ENCODE peak calls at places on chromosome 11, in nine cellular contexts. One of them, this sample, is unnamed.

GRCh38 chr11:11977206-11977938 is 31.1 kb downstream of the DKK3 start:
- DNase-seq in IMR-90: peak; percentile 96
- DNase-seq in tibial nerve: peak; percentile 60
- DNase-seq in transverse colon: peak; percentile 63
- DNase-seq in spleen: no peak
- DNase-seq in body of pancreas: peak; percentile 49
- DNase-seq in testis: peak; percentile 78
- DNase-seq in HCT116: peak; percentile 45
- DNase-seq in Peyer's patch: no peak
- DNase-seq in this sample: no peak

GRCh38 chr11:96925862-96926261 is 536.0 kb downstream of the JRKL start:
- DNase-seq in IMR-90: no peak
- DNase-seq in tibial nerve: no peak
- DNase-seq in transverse colon: no peak
- DNase-seq in spleen: no peak
- DNase-seq in body of pancreas: no peak
- DNase-seq in testis: no peak
- DNase-seq in HCT116: no peak
- DNase-seq in Peyer's patch: no peak
- DNase-seq in this sample: no peak

GRCh38 chr11:122375687-122376399 is 259.8 kb upstream of the BLID start:
- DNase-seq in IMR-90: peak; percentile 75
- DNase-seq in tibial nerve: no peak
- DNase-seq in transverse colon: no peak
- DNase-seq in spleen: no peak
- DNase-seq in body of pancreas: no peak
- DNase-seq in testis: no peak
- DNase-seq in HCT116: peak; percentile 54
- DNase-seq in Peyer's patch: no peak
- DNase-seq in this sample: no peak

GRCh38 chr11:132211479-132211878 is 841.1 kb downstream of the NTM start:
- DNase-seq in IMR-90: no peak
- DNase-seq in tibial nerve: no peak
- DNase-seq in transverse colon: no peak
- DNase-seq in spleen: no peak
- DNase-seq in body of pancreas: no peak
- DNase-seq in testis: no peak
- DNase-seq in HCT116: no peak
- DNase-seq in Peyer's patch: no peak
- DNase-seq in this sample: no peak

GRCh38 chr11:125382211-125382807 is 113.8 kb downstream of the FEZ1 start:
- DNase-seq in IMR-90: no peak
- DNase-seq in tibial nerve: no peak
- DNase-seq in transverse colon: no peak
- DNase-seq in spleen: peak; percentile 50
- DNase-seq in body of pancreas: no peak
- DNase-seq in testis: no peak
- DNase-seq in HCT116: no peak
- DNase-seq in Peyer's patch: no peak
- DNase-seq in this sample: no peak

GRCh38 chr11:27868226-27868625 is 168.0 kb upstream of the BDNF start:
- DNase-seq in IMR-90: no peak
- DNase-seq in tibial nerve: no peak
- DNase-seq in transverse colon: no peak
- DNase-seq in spleen: no peak
- DNase-seq in body of pancreas: no peak
- DNase-seq in testis: no peak
- DNase-seq in HCT116: no peak
- DNase-seq in Peyer's patch: no peak
- DNase-seq in this sample: no peak

GRCh38 chr11:102010776-102011500 is 36.3 kb upstream of the CFAP300 start:
- DNase-seq in IMR-90: peak; percentile 82
- DNase-seq in tibial nerve: peak; percentile 33
- DNase-seq in transverse colon: peak; percentile 79
- DNase-seq in spleen: no peak
- DNase-seq in body of pancreas: peak; percentile 7
- DNase-seq in testis: peak; percentile 48
- DNase-seq in HCT116: peak; percentile 73
- DNase-seq in Peyer's patch: peak; percentile 85
- DNase-seq in this sample: no peak

GRCh38 chr11:33324211-33324985 is 67.2 kb downstream of the HIPK3 start:
- DNase-seq in IMR-90: no peak
- DNase-seq in tibial nerve: no peak
- DNase-seq in transverse colon: no peak
- DNase-seq in spleen: no peak
- DNase-seq in body of pancreas: no peak
- DNase-seq in testis: no peak
- DNase-seq in HCT116: no peak
- DNase-seq in Peyer's patch: no peak
- DNase-seq in this sample: peak; percentile 8

GRCh38 chr11:100727410-100727809 is 40.3 kb downstream of the ARHGAP42 start:
- DNase-seq in IMR-90: no peak
- DNase-seq in tibial nerve: no peak
- DNase-seq in transverse colon: no peak
- DNase-seq in spleen: no peak
- DNase-seq in body of pancreas: no peak
- DNase-seq in testis: no peak
- DNase-seq in HCT116: no peak
- DNase-seq in Peyer's patch: no peak
- DNase-seq in this sample: no peak

GRCh38 chr11:47234669-47235075 is 13.9 kb downstream of the ACP2 start:
- DNase-seq in IMR-90: peak; percentile 13
- DNase-seq in tibial nerve: no peak
- DNase-seq in transverse colon: peak; percentile 65
- DNase-seq in spleen: no peak
- DNase-seq in body of pancreas: peak; percentile 89
- DNase-seq in testis: no peak
- DNase-seq in HCT116: no peak
- DNase-seq in Peyer's patch: peak; percentile 54
- DNase-seq in this sample: no peak

GRCh38 chr11:112453601-112454577 is 193.2 kb upstream of the PLET1 start:
- DNase-seq in IMR-90: peak; percentile 12
- DNase-seq in tibial nerve: no peak
- DNase-seq in transverse colon: peak; percentile 26
- DNase-seq in spleen: no peak
- DNase-seq in body of pancreas: peak; percentile 59
- DNase-seq in testis: peak; percentile 53
- DNase-seq in HCT116: peak; percentile 34
- DNase-seq in Peyer's patch: peak; percentile 67
- DNase-seq in this sample: peak; percentile 57

GRCh38 chr11:125373426-125374391 is 122.4 kb downstream of the FEZ1 start:
- DNase-seq in IMR-90: peak; percentile 44
- DNase-seq in tibial nerve: no peak
- DNase-seq in transverse colon: no peak
- DNase-seq in spleen: peak; percentile 28
- DNase-seq in body of pancreas: no peak
- DNase-seq in testis: no peak
- DNase-seq in HCT116: no peak
- DNase-seq in Peyer's patch: no peak
- DNase-seq in this sample: no peak

GRCh38 chr11:121347094-121347493 is 54.5 kb downstream of the SC5D start:
- DNase-seq in IMR-90: no peak
- DNase-seq in tibial nerve: no peak
- DNase-seq in transverse colon: no peak
- DNase-seq in spleen: no peak
- DNase-seq in body of pancreas: no peak
- DNase-seq in testis: no peak
- DNase-seq in HCT116: no peak
- DNase-seq in Peyer's patch: no peak
- DNase-seq in this sample: no peak

GRCh38 chr11:59206635-59207034 is 6.1 kb downstream of the MPEG1 start:
- DNase-seq in IMR-90: peak; percentile 25
- DNase-seq in tibial nerve: no peak
- DNase-seq in transverse colon: peak; percentile 59
- DNase-seq in spleen: no peak
- DNase-seq in body of pancreas: peak; percentile 59
- DNase-seq in testis: peak; percentile 80
- DNase-seq in HCT116: peak; percentile 21
- DNase-seq in Peyer's patch: peak; percentile 71
- DNase-seq in this sample: peak; percentile 13

GRCh38 chr11:36726420-36726819 is 128.4 kb upstream of the RAG2 start:
- DNase-seq in IMR-90: no peak
- DNase-seq in tibial nerve: no peak
- DNase-seq in transverse colon: no peak
- DNase-seq in spleen: no peak
- DNase-seq in body of pancreas: no peak
- DNase-seq in testis: no peak
- DNase-seq in HCT116: no peak
- DNase-seq in Peyer's patch: no peak
- DNase-seq in this sample: no peak

GRCh38 chr11:60169264-60169915 is 13.5 kb downstream of the MS4A6A start:
- DNase-seq in IMR-90: no peak
- DNase-seq in tibial nerve: no peak
- DNase-seq in transverse colon: peak; percentile 52
- DNase-seq in spleen: no peak
- DNase-seq in body of pancreas: peak; percentile 73
- DNase-seq in testis: peak; percentile 31
- DNase-seq in HCT116: peak; percentile 27
- DNase-seq in Peyer's patch: peak; percentile 56
- DNase-seq in this sample: peak; percentile 72

GRCh38 chr11:57475191-57475590 is 14.9 kb downstream of the RTN4RL2 start:
- DNase-seq in IMR-90: peak; percentile 12
- DNase-seq in tibial nerve: no peak
- DNase-seq in transverse colon: no peak
- DNase-seq in spleen: no peak
- DNase-seq in body of pancreas: no peak
- DNase-seq in testis: no peak
- DNase-seq in HCT116: no peak
- DNase-seq in Peyer's patch: no peak
- DNase-seq in this sample: no peak

GRCh38 chr11:17014774-17015638 is 792 bp upstream of the PLEKHA7 start:
- DNase-seq in IMR-90: no peak
- DNase-seq in tibial nerve: no peak
- DNase-seq in transverse colon: peak; percentile 71
- DNase-seq in spleen: no peak
- DNase-seq in body of pancreas: peak; percentile 45
- DNase-seq in testis: peak; percentile 30
- DNase-seq in HCT116: peak; percentile 75
- DNase-seq in Peyer's patch: peak; percentile 81
- DNase-seq in this sample: peak; percentile 40

GRCh38 chr11:75319035-75319877 is 32.2 kb downstream of the ARRB1 start:
- DNase-seq in IMR-90: peak; percentile 32
- DNase-seq in tibial nerve: no peak
- DNase-seq in transverse colon: peak; percentile 67
- DNase-seq in spleen: no peak
- DNase-seq in body of pancreas: peak; percentile 78
- DNase-seq in testis: no peak
- DNase-seq in HCT116: no peak
- DNase-seq in Peyer's patch: peak; percentile 67
- DNase-seq in this sample: no peak

GRCh38 chr11:33377100-33377851 is 120.1 kb downstream of the HIPK3 start:
- DNase-seq in IMR-90: peak; percentile 19
- DNase-seq in tibial nerve: no peak
- DNase-seq in transverse colon: no peak
- DNase-seq in spleen: no peak
- DNase-seq in body of pancreas: no peak
- DNase-seq in testis: no peak
- DNase-seq in HCT116: no peak
- DNase-seq in Peyer's patch: no peak
- DNase-seq in this sample: no peak

GRCh38 chr11:70399681-70400112 is 1.4 kb downstream of the CTTN start:
- DNase-seq in IMR-90: peak; percentile 97
- DNase-seq in tibial nerve: peak; percentile 50
- DNase-seq in transverse colon: peak; percentile 74
- DNase-seq in spleen: no peak
- DNase-seq in body of pancreas: peak; percentile 85
- DNase-seq in testis: peak; percentile 92
- DNase-seq in HCT116: peak; percentile 87
- DNase-seq in Peyer's patch: peak; percentile 87
- DNase-seq in this sample: peak; percentile 53
- TF ChIP-seq POLR2A in IMR-90: peak; percentile 88
- TF ChIP-seq POLR2A in tibial nerve: peak; percentile 36
- TF ChIP-seq POLR2A in transverse colon: peak; percentile 36
- TF ChIP-seq POLR2A in spleen: no peak
- TF ChIP-seq POLR2A in body of pancreas: peak; percentile 55
- TF ChIP-seq POLR2A in testis: no peak
- TF ChIP-seq POLR2A in HCT116: no peak
- TF ChIP-seq POLR2A in Peyer's patch: no peak
- TF ChIP-seq POLR2A in this sample: peak; percentile 32

GRCh38 chr11:9613830-9614762 is 40.6 kb downstream of the WEE1 start:
- DNase-seq in IMR-90: peak; percentile 75
- DNase-seq in tibial nerve: peak; percentile 71
- DNase-seq in transverse colon: peak; percentile 91
- DNase-seq in spleen: peak; percentile 99
- DNase-seq in body of pancreas: peak; percentile 92
- DNase-seq in testis: peak; percentile 86
- DNase-seq in HCT116: peak; percentile 69
- DNase-seq in Peyer's patch: peak; percentile 95
- DNase-seq in this sample: peak; percentile 89
- TF ChIP-seq POLR2A in IMR-90: no peak
- TF ChIP-seq POLR2A in tibial nerve: peak; percentile 47
- TF ChIP-seq POLR2A in transverse colon: peak; percentile 56
- TF ChIP-seq POLR2A in spleen: no peak
- TF ChIP-seq POLR2A in body of pancreas: peak; percentile 70
- TF ChIP-seq POLR2A in testis: no peak
- TF ChIP-seq POLR2A in HCT116: no peak
- TF ChIP-seq POLR2A in Peyer's patch: peak; percentile 31
- TF ChIP-seq POLR2A in this sample: peak; percentile 45

DNA sequence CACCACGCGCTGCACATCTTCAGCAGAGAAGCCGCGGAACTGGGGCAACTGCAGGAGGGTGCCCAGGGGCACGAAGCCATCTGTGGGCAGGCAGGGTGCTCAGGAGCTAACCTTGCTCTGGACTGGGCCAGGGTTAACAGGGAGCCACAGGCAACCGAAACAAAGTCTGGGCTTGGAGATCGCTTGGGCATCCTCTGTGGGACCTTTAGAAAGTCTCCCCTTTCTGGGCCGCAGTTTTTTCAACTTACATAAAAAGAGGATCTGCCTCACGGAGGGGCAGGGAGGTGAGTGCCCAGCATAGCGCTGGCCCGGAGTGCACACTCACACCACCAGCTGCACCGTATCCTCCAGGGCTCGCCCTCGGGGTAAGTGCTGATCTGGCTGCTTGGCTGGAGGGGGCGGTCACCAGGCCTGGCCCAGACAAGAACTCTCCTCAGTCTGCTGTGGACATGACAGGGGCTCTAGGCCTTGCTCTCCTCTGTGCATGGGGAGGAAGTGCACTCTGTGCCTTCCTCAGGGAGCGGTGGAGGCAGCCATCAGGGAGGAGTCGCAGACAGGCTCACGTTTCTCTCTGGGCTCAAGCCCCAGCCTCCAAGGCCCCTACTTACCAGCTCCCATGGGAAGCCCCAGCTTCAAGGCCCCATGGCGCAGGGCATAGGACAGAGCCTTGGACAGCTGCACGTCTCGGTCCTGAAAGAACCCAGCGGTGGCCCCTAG is 937 bp downstream of the TRPT1 start:
- DNase-seq in IMR-90: no peak
- DNase-seq in tibial nerve: no peak
- DNase-seq in transverse colon: no peak
- DNase-seq in spleen: peak; percentile 84
- DNase-seq in body of pancreas: no peak
- DNase-seq in testis: no peak
- DNase-seq in HCT116: no peak
- DNase-seq in Peyer's patch: no peak
- DNase-seq in this sample: no peak
- TF ChIP-seq POLR2A in IMR-90: no peak
- TF ChIP-seq POLR2A in tibial nerve: no peak
- TF ChIP-seq POLR2A in transverse colon: no peak
- TF ChIP-seq POLR2A in spleen: no peak
- TF ChIP-seq POLR2A in body of pancreas: no peak
- TF ChIP-seq POLR2A in testis: no peak
- TF ChIP-seq POLR2A in HCT116: no peak
- TF ChIP-seq POLR2A in Peyer's patch: no peak
- TF ChIP-seq POLR2A in this sample: no peak

GRCh38 chr11:65169164-65169641 is 830 bp upstream of the SPDYC start:
- DNase-seq in IMR-90: peak; percentile 55
- DNase-seq in tibial nerve: no peak
- DNase-seq in transverse colon: no peak
- DNase-seq in spleen: peak; percentile 31
- DNase-seq in body of pancreas: no peak
- DNase-seq in testis: no peak
- DNase-seq in HCT116: no peak
- DNase-seq in Peyer's patch: peak; percentile 33
- DNase-seq in this sample: peak; percentile 58
- TF ChIP-seq POLR2A in IMR-90: no peak
- TF ChIP-seq POLR2A in tibial nerve: no peak
- TF ChIP-seq POLR2A in transverse colon: no peak
- TF ChIP-seq POLR2A in spleen: no peak
- TF ChIP-seq POLR2A in body of pancreas: no peak
- TF ChIP-seq POLR2A in testis: no peak
- TF ChIP-seq POLR2A in HCT116: no peak
- TF ChIP-seq POLR2A in Peyer's patch: no peak
- TF ChIP-seq POLR2A in this sample: peak; percentile 65

This sample was measured in erythroblast.